ENCODE peak calls at places on chromosome 11, in five cellular contexts. D is brain microvascular endothelial cell; Z is activated CD8-positive, alpha-beta memory T cell treated with anti-CD3 and anti-CD28 coated beads for 1 hour; G is CD8-positive, alpha-beta memory T cell; C is stimulated activated CD4-positive, alpha-beta T cell treated with anti-CD3 and anti-CD28 coated beads, Interleukin-12 subunit alpha, Interleukin-12 subunit beta, amount 100 ng/mL, for 48 hours. B is an unnamed sample.

GRCh38 chr11:114678125-114679036 is at the start of gene NXPE2:
- DNase-seq in D (no peak), Z (no peak), G (no peak), C (no peak), B (no peak)

GRCh38 chr11:28009383-28009782 is 98.6 kb downstream of the KIF18A start:
- DNase-seq in D (no peak), Z (no peak), G (no peak), C (no peak), B (no peak)

GRCh38 chr11:2580444-2581050 is 119.2 kb downstream of the KCNQ1OT1 start:
- DNase-seq in D (no peak), Z (no peak), G (no peak), C (no peak), B (no peak)

GRCh38 chr11:85822814-85823213 is 11.9 kb upstream of the SYTL2 start:
- DNase-seq in D (peak), Z (no peak), G (no peak), C (no peak), B (no peak)

GRCh38 chr11:36333897-36334296 is 37.8 kb downstream of the PRR5L start:
- DNase-seq in D (peak), Z (no peak), G (no peak), C (no peak), B (no peak)

GRCh38 chr11:134270250-134270714 is 5.9 kb upstream of the GLB1L3 start:
- DNase-seq in D (no peak), Z (no peak), G (peak), C (no peak), B (no peak)

GRCh38 chr11:16001899-16002426 is 354.4 kb downstream of the SOX6 start:
- DNase-seq in D (peak), Z (no peak), G (no peak), C (no peak), B (no peak)

GRCh38 chr11:47552086-47552580 is 799 bp downstream of the CELF1 start:
- DNase-seq in D (peak), Z (no peak), G (no peak), C (no peak), B (peak)

GRCh38 chr11:79342686-79343085 is 98.1 kb downstream of the TENM4 start:
- DNase-seq in D (no peak), Z (no peak), G (no peak), C (no peak), B (no peak)

GRCh38 chr11:66974724-66975402 is at the start of gene C11orf86:
- DNase-seq in D (no peak), Z (no peak), G (no peak), C (no peak), B (no peak)

GRCh38 chr11:57903011-57903410 is 120.7 kb upstream of the OR9Q1 start:
- DNase-seq in D (no peak), Z (no peak), G (no peak), C (no peak), B (no peak)

GRCh38 chr11:43944761-43945311 is 2.4 kb downstream of the C11orf96 start:
- DNase-seq in D (peak), Z (peak), G (peak), C (peak), B (peak)

GRCh38 chr11:92827132-92827531 is 142.3 kb upstream of the MTNR1B start:
- DNase-seq in D (no peak), Z (no peak), G (no peak), C (no peak), B (no peak)

GRCh38 chr11:60984616-60985015 is 13.1 kb downstream of the CD6 start:
- DNase-seq in D (no peak), Z (no peak), G (no peak), C (no peak), B (no peak)

GRCh38 chr11:77654770-77655434 is 17.3 kb upstream of the CLNS1A start:
- DNase-seq in D (no peak), Z (no peak), G (no peak), C (no peak), B (no peak)

B was measured in effector memory CD4-positive, alpha-beta T cell.